ENCODE peak calls at places on chromosomes 1 and 21, in seven cellular contexts. D is neuronal stem cell, F is mesendoderm, I is IMR-90, C is trophoblast cell, N is H1, O is H9. K is an unnamed sample.

GRCh38 chr1:26224606-26225005 is 9.4 kb upstream of the CEP85 start:
- DNase-seq in D (no peak), F (no peak), I (no peak), C (no peak), N (no peak), O (no peak), K (no peak)

GRCh38 chr21:34003428-34003827 is 70.0 kb upstream of the MRPS6 start:
- DNase-seq in D (no peak), F (no peak), I (no peak), C (no peak), N (no peak), O (no peak), K (no peak)

GRCh38 chr21:35204850-35205564 is 155.9 kb upstream of the RUNX1 start:
- DNase-seq in D (no peak), F (peak; percentile 37), I (peak; percentile 98), C (no peak), N (no peak), O (no peak), K (no peak)

GRCh38 chr1:41382531-41383090 is 21.4 kb downstream of the FOXO6 start:
- DNase-seq in D (no peak), F (peak; percentile 54), I (no peak), C (no peak), N (no peak), O (peak; percentile 69), K (peak; percentile 69)

GRCh38 chr21:33299181-33299752 is 25.5 kb upstream of the IFNAR1 start:
- DNase-seq in D (no peak), F (peak; percentile 22), I (no peak), C (no peak), N (no peak), O (no peak), K (no peak)

GRCh38 chr1:15325375-15326085 is 78.5 kb downstream of the FHAD1 start:
- DNase-seq in D (no peak), F (no peak), I (no peak), C (no peak), N (no peak), O (no peak), K (no peak)

GRCh38 chr1:204443871-204444581 is 32.4 kb upstream of the PPP1R15B start:
- DNase-seq in D (no peak), F (no peak), I (no peak), C (peak; percentile 82), N (no peak), O (no peak), K (no peak)

GRCh38 chr1:158674302-158674701 is 12.2 kb downstream of the SPTA1 start:
- DNase-seq in D (no peak), F (no peak), I (no peak), C (no peak), N (no peak), O (no peak), K (no peak)

GRCh38 chr1:206979379-206980043 is 9.3 kb upstream of the FCAMR start:
- DNase-seq in D (no peak), F (peak; percentile 53), I (peak; percentile 41), C (peak; percentile 28), N (no peak), O (no peak), K (peak; percentile 48)

GRCh38 chr1:200118779-200119505 is 91.4 kb downstream of the NR5A2 start:
- DNase-seq in D (no peak), F (no peak), I (no peak), C (no peak), N (no peak), O (no peak), K (no peak)

GRCh38 chr21:46298083-46298412 is 11.9 kb downstream of the YBEY start:
- DNase-seq in D (no peak), F (no peak), I (no peak), C (no peak), N (no peak), O (no peak), K (no peak)

GRCh38 chr1:52588535-52588934 is 13.6 kb upstream of the GPX7 start:
- DNase-seq in D (no peak), F (no peak), I (no peak), C (no peak), N (no peak), O (no peak), K (no peak)
- H3K18ac ChIP-seq in D (no peak overlapping the region), F (no peak overlapping the region), I (no peak overlapping the region), C (no peak overlapping the region), N (no peak overlapping the region), O (no peak overlapping the region), K (no peak overlapping the region)

DNA sequence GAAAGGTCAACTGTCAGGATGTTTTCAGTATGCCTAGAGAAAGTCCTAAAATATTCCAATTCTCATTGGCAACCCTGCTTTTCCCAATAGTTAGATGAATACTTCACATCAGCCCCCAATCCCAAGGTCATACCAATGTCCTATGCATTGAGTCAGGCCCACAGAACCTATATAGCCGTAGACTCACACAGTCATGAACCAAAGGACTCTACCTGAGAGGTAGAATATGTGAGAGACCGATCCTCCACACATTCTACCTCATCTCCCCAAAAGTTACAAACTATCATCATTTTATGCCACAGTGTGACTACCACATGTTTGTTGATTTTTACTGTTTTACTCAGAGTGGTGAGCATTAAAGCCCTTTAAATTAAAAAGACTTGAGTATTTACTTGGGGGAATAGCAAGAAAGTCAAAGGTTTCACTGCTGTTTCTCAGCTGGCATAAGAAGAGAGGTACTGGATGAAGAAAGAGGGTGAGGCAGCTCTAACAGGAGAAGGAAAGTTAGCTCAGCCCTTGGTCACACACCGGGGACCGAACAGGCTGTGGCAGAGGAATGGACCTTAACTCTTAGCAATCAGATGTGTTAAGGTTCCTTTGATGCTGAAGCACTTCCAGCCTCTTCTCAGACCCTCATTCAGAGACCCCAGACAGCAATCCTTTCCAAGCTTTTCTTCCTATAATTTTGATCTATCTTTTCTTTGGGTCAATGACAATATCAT is 930 bp downstream of the CD48 start:
- DNase-seq in D (no peak), F (no peak), I (no peak), C (no peak), N (no peak), O (no peak), K (no peak)
- H3K9ac ChIP-seq in D (no peak overlapping the region), F (no peak overlapping the region), I (no peak overlapping the region), C (no peak overlapping the region), N (no peak overlapping the region), O (no peak overlapping the region), K (no peak overlapping the region)

GRCh38 chr1:162709870-162710269 is 77.6 kb downstream of the DDR2 start:
- DNase-seq in D (no peak), F (no peak), I (peak; percentile 44), C (no peak), N (no peak), O (no peak), K (no peak)
- H3K18ac ChIP-seq in D (no peak overlapping the region), F (no peak overlapping the region), I (peak overlapping the region; percentile 49), C (no peak overlapping the region), N (no peak overlapping the region), O (no peak overlapping the region), K (no peak overlapping the region)

GRCh38 chr1:157315544-157315943 is 177.3 kb upstream of the ETV3 start:
- DNase-seq in D (no peak), F (no peak), I (no peak), C (no peak), N (no peak), O (no peak), K (no peak)
- H3K9ac ChIP-seq in D (no peak overlapping the region), F (no peak overlapping the region), I (no peak overlapping the region), C (no peak overlapping the region), N (no peak overlapping the region), O (no peak overlapping the region), K (no peak overlapping the region)

GRCh38 chr1:231027136-231027925 is 12.7 kb downstream of the FAM89A start:
- DNase-seq in D (no peak), F (no peak), I (no peak), C (peak; percentile 90), N (no peak), O (no peak), K (no peak)
- H3K18ac ChIP-seq in D (no peak overlapping the region), F (no peak overlapping the region), I (no peak overlapping the region), C (peak overlapping the region; percentile 8), N (no peak overlapping the region), O (no peak overlapping the region), K (no peak overlapping the region)

GRCh38 chr1:202807926-202808757 is at the start of gene KDM5B:
- DNase-seq in D (peak; percentile 73), F (peak; percentile 87), I (peak; percentile 78), C (peak; percentile 62), N (peak; percentile 88), O (peak; percentile 81), K (peak; percentile 74)

GRCh38 chr1:202810193-202810614 is 550 bp upstream of the PCAT6 start:
- DNase-seq in D (no peak), F (no peak), I (no peak), C (no peak), N (no peak), O (no peak), K (no peak)

GRCh38 chr1:202811296-202812175 is 782 bp downstream of the PCAT6 start:
- DNase-seq in D (no peak), F (peak; percentile 53), I (peak; percentile 13), C (peak; percentile 50), N (peak; percentile 76), O (peak; percentile 60), K (peak; percentile 22)

GRCh38 chr1:202810615-202811295 is at the start of gene PCAT6:
- DNase-seq in D (peak; percentile 95), F (peak; percentile 99), I (peak; percentile 94), C (peak; percentile 97), N (peak; percentile 96), O (peak; percentile 99), K (peak; percentile 98)

GRCh38 chr1:202809597-202810159 is 1.1 kb upstream of the PCAT6 start:
- DNase-seq in D (no peak), F (peak; percentile 28), I (no peak), C (no peak), N (no peak), O (no peak), K (no peak)
- H3K9ac ChIP-seq in D (no peak overlapping the region), F (peak overlapping the region; percentile 47), I (no peak overlapping the region), C (no peak overlapping the region), N (no peak overlapping the region), O (no peak overlapping the region), K (peak overlapping the region; percentile 93)

K was measured in mesenchymal stem cell.